ENCODE peak calls at places on chromosomes 13 and 19, in eight cellular contexts. One of them, this sample, is unnamed.

GRCh38 chr19:31885280-31885853 is 460.0 kb upstream of the ZNF507 start:
- DNase-seq in BJ: no peak
- DNase-seq in brain microvascular endothelial cell: no peak
- DNase-seq in glutamatergic neuron: no peak
- DNase-seq in nephron progenitor cell: no peak
- DNase-seq in mucosa of descending colon: no peak
- DNase-seq in kidney epithelial cell: no peak
- DNase-seq in mesothelial cell of epicardium: no peak
- DNase-seq in this sample: no peak

GRCh38 chr19:35585844-35586243 is at the start of gene PMIS2:
- DNase-seq in BJ: no peak
- DNase-seq in brain microvascular endothelial cell: no peak
- DNase-seq in glutamatergic neuron: no peak
- DNase-seq in nephron progenitor cell: peak
- DNase-seq in mucosa of descending colon: no peak
- DNase-seq in kidney epithelial cell: no peak
- DNase-seq in mesothelial cell of epicardium: no peak
- DNase-seq in this sample: no peak

GRCh38 chr13:79973533-79973963 is 367.4 kb downstream of the SPRY2 start:
- DNase-seq in BJ: no peak
- DNase-seq in brain microvascular endothelial cell: no peak
- DNase-seq in glutamatergic neuron: no peak
- DNase-seq in nephron progenitor cell: no peak
- DNase-seq in mucosa of descending colon: no peak
- DNase-seq in kidney epithelial cell: no peak
- DNase-seq in mesothelial cell of epicardium: no peak
- DNase-seq in this sample: no peak

GRCh38 chr19:1621021-1621420 is 15.8 kb upstream of the UQCR11 start:
- DNase-seq in BJ: no peak
- DNase-seq in brain microvascular endothelial cell: no peak
- DNase-seq in glutamatergic neuron: no peak
- DNase-seq in nephron progenitor cell: no peak
- DNase-seq in mucosa of descending colon: no peak
- DNase-seq in kidney epithelial cell: no peak
- DNase-seq in mesothelial cell of epicardium: no peak
- DNase-seq in this sample: no peak

GRCh38 chr13:71759506-71760225 is 107.3 kb downstream of the DACH1 start:
- DNase-seq in BJ: no peak
- DNase-seq in brain microvascular endothelial cell: no peak
- DNase-seq in glutamatergic neuron: no peak
- DNase-seq in nephron progenitor cell: no peak
- DNase-seq in mucosa of descending colon: no peak
- DNase-seq in kidney epithelial cell: no peak
- DNase-seq in mesothelial cell of epicardium: no peak
- DNase-seq in this sample: no peak

GRCh38 chr19:52923782-52924593 is 760 bp upstream of the ZNF888 start:
- DNase-seq in BJ: no peak
- DNase-seq in brain microvascular endothelial cell: peak
- DNase-seq in glutamatergic neuron: peak
- DNase-seq in nephron progenitor cell: no peak
- DNase-seq in mucosa of descending colon: peak
- DNase-seq in kidney epithelial cell: no peak
- DNase-seq in mesothelial cell of epicardium: no peak
- DNase-seq in this sample: peak

GRCh38 chr19:44202470-44202869 is 9.9 kb upstream of the ZNF227 start:
- DNase-seq in BJ: no peak
- DNase-seq in brain microvascular endothelial cell: peak
- DNase-seq in glutamatergic neuron: no peak
- DNase-seq in nephron progenitor cell: no peak
- DNase-seq in mucosa of descending colon: no peak
- DNase-seq in kidney epithelial cell: no peak
- DNase-seq in mesothelial cell of epicardium: no peak
- DNase-seq in this sample: no peak

GRCh38 chr19:48135411-48135810 is 24.8 kb upstream of the PLA2G4C start:
- DNase-seq in BJ: no peak
- DNase-seq in brain microvascular endothelial cell: no peak
- DNase-seq in glutamatergic neuron: no peak
- DNase-seq in nephron progenitor cell: no peak
- DNase-seq in mucosa of descending colon: no peak
- DNase-seq in kidney epithelial cell: no peak
- DNase-seq in mesothelial cell of epicardium: no peak
- DNase-seq in this sample: no peak

GRCh38 chr19:10962863-10963262 is 2.0 kb downstream of the SMARCA4 start:
- DNase-seq in BJ: no peak
- DNase-seq in brain microvascular endothelial cell: no peak
- DNase-seq in glutamatergic neuron: no peak
- DNase-seq in nephron progenitor cell: no peak
- DNase-seq in mucosa of descending colon: no peak
- DNase-seq in kidney epithelial cell: no peak
- DNase-seq in mesothelial cell of epicardium: no peak
- DNase-seq in this sample: no peak

GRCh38 chr13:84870190-84870589 is 929.0 kb downstream of the SLITRK6 start:
- DNase-seq in BJ: no peak
- DNase-seq in brain microvascular endothelial cell: no peak
- DNase-seq in glutamatergic neuron: no peak
- DNase-seq in nephron progenitor cell: no peak
- DNase-seq in mucosa of descending colon: no peak
- DNase-seq in kidney epithelial cell: no peak
- DNase-seq in mesothelial cell of epicardium: no peak
- DNase-seq in this sample: no peak
- TF ChIP-seq CTCF in BJ: peak
- TF ChIP-seq CTCF in brain microvascular endothelial cell: peak
- TF ChIP-seq CTCF in glutamatergic neuron: no peak
- TF ChIP-seq CTCF in nephron progenitor cell: peak
- TF ChIP-seq CTCF in mucosa of descending colon: no peak
- TF ChIP-seq CTCF in kidney epithelial cell: no peak
- TF ChIP-seq CTCF in mesothelial cell of epicardium: no peak
- TF ChIP-seq CTCF in this sample: no peak

GRCh38 chr19:4624733-4625362 is 14.5 kb upstream of the TNFAIP8L1 start:
- DNase-seq in BJ: no peak
- DNase-seq in brain microvascular endothelial cell: no peak
- DNase-seq in glutamatergic neuron: no peak
- DNase-seq in nephron progenitor cell: peak
- DNase-seq in mucosa of descending colon: no peak
- DNase-seq in kidney epithelial cell: no peak
- DNase-seq in mesothelial cell of epicardium: no peak
- DNase-seq in this sample: no peak
- TF ChIP-seq CTCF in BJ: peak
- TF ChIP-seq CTCF in brain microvascular endothelial cell: peak
- TF ChIP-seq CTCF in glutamatergic neuron: no peak
- TF ChIP-seq CTCF in nephron progenitor cell: no peak
- TF ChIP-seq CTCF in mucosa of descending colon: no peak
- TF ChIP-seq CTCF in kidney epithelial cell: peak
- TF ChIP-seq CTCF in mesothelial cell of epicardium: no peak
- TF ChIP-seq CTCF in this sample: no peak

GRCh38 chr13:106083620-106084350 is 451.7 kb downstream of the EFNB2 start:
- DNase-seq in BJ: no peak
- DNase-seq in brain microvascular endothelial cell: peak
- DNase-seq in glutamatergic neuron: no peak
- DNase-seq in nephron progenitor cell: no peak
- DNase-seq in mucosa of descending colon: no peak
- DNase-seq in kidney epithelial cell: no peak
- DNase-seq in mesothelial cell of epicardium: no peak
- DNase-seq in this sample: no peak
- TF ChIP-seq CTCF in BJ: peak
- TF ChIP-seq CTCF in brain microvascular endothelial cell: peak
- TF ChIP-seq CTCF in glutamatergic neuron: no peak
- TF ChIP-seq CTCF in nephron progenitor cell: no peak
- TF ChIP-seq CTCF in mucosa of descending colon: no peak
- TF ChIP-seq CTCF in kidney epithelial cell: peak
- TF ChIP-seq CTCF in mesothelial cell of epicardium: no peak
- TF ChIP-seq CTCF in this sample: peak

GRCh38 chr13:109568273-109568900 is 218.0 kb downstream of the IRS2 start:
- DNase-seq in BJ: no peak
- DNase-seq in brain microvascular endothelial cell: no peak
- DNase-seq in glutamatergic neuron: no peak
- DNase-seq in nephron progenitor cell: no peak
- DNase-seq in mucosa of descending colon: no peak
- DNase-seq in kidney epithelial cell: no peak
- DNase-seq in mesothelial cell of epicardium: no peak
- DNase-seq in this sample: no peak

GRCh38 chr13:109565877-109566276 is 220.5 kb downstream of the IRS2 start:
- DNase-seq in BJ: no peak
- DNase-seq in brain microvascular endothelial cell: no peak
- DNase-seq in glutamatergic neuron: no peak
- DNase-seq in nephron progenitor cell: no peak
- DNase-seq in mucosa of descending colon: no peak
- DNase-seq in kidney epithelial cell: no peak
- DNase-seq in mesothelial cell of epicardium: no peak
- DNase-seq in this sample: no peak

GRCh38 chr13:109572389-109572788 is 214.0 kb downstream of the IRS2 start:
- DNase-seq in BJ: no peak
- DNase-seq in brain microvascular endothelial cell: no peak
- DNase-seq in glutamatergic neuron: no peak
- DNase-seq in nephron progenitor cell: no peak
- DNase-seq in mucosa of descending colon: no peak
- DNase-seq in kidney epithelial cell: no peak
- DNase-seq in mesothelial cell of epicardium: no peak
- DNase-seq in this sample: no peak

GRCh38 chr13:109569938-109570711 is 216.3 kb downstream of the IRS2 start:
- DNase-seq in BJ: no peak
- DNase-seq in brain microvascular endothelial cell: no peak
- DNase-seq in glutamatergic neuron: no peak
- DNase-seq in nephron progenitor cell: no peak
- DNase-seq in mucosa of descending colon: no peak
- DNase-seq in kidney epithelial cell: no peak
- DNase-seq in mesothelial cell of epicardium: no peak
- DNase-seq in this sample: no peak

GRCh38 chr13:109567315-109567714 is 219.1 kb downstream of the IRS2 start:
- DNase-seq in BJ: no peak
- DNase-seq in brain microvascular endothelial cell: no peak
- DNase-seq in glutamatergic neuron: no peak
- DNase-seq in nephron progenitor cell: no peak
- DNase-seq in mucosa of descending colon: no peak
- DNase-seq in kidney epithelial cell: no peak
- DNase-seq in mesothelial cell of epicardium: no peak
- DNase-seq in this sample: no peak
- TF ChIP-seq CTCF in BJ: peak
- TF ChIP-seq CTCF in brain microvascular endothelial cell: peak
- TF ChIP-seq CTCF in glutamatergic neuron: no peak
- TF ChIP-seq CTCF in nephron progenitor cell: no peak
- TF ChIP-seq CTCF in mucosa of descending colon: no peak
- TF ChIP-seq CTCF in kidney epithelial cell: no peak
- TF ChIP-seq CTCF in mesothelial cell of epicardium: no peak
- TF ChIP-seq CTCF in this sample: no peak

This sample was measured in ascending aorta.